ENCODE peak calls at places on chromosome 13, in four cellular contexts. Z is HFFc6, E is IMR-90, L is T-cell. A is an unnamed sample.

GRCh38 chr13:97189943-97190342 is 32.2 kb upstream of the MBNL2 start:
- DNase-seq in E (no peak), Z (no peak), L (no peak), A (no peak)

GRCh38 chr13:96810104-96810503 is 184.2 kb downstream of the OXGR1 start:
- DNase-seq in Z (no peak), E (no peak), L (no peak), A (no peak)

GRCh38 chr13:110716235-110716505 is 2.7 kb downstream of the ING1 start:
- DNase-seq in Z (no peak), L (no peak), E (no peak), A (no peak)

GRCh38 chr13:91142572-91142971 is 204.9 kb upstream of the MIR17HG start:
- DNase-seq in L (no peak), E (peak), Z (no peak), A (no peak)

GRCh38 chr13:81562598-81562997 is 1221.7 kb upstream of the SPRY2 start:
- DNase-seq in L (no peak), Z (no peak), E (no peak), A (no peak)

GRCh38 chr13:109348514-109349340 is 437.7 kb downstream of the IRS2 start:
- DNase-seq in L (no peak), Z (peak), E (peak), A (no peak)

GRCh38 chr13:84896128-84896527 is 903.1 kb downstream of the SLITRK6 start:
- DNase-seq in Z (peak), E (peak), L (no peak), A (no peak)

GRCh38 chr13:45713106-45713690 is 11.1 kb downstream of the CBY2 start:
- DNase-seq in L (no peak), Z (no peak), E (no peak), A (no peak)

GRCh38 chr13:95385808-95386207 is 84.6 kb upstream of the ABCC4 start:
- DNase-seq in E (no peak), Z (no peak), L (no peak), A (no peak)

GRCh38 chr13:112720251-112720650 is 30.4 kb downstream of the ATP11A start:
- DNase-seq in Z (no peak), L (no peak), E (no peak), A (no peak)

GRCh38 chr13:86918682-86919081 is 752.5 kb upstream of the SLITRK5 start:
- DNase-seq in L (no peak), Z (no peak), E (no peak), A (no peak)

GRCh38 chr13:72696590-72696989 is 30.8 kb downstream of the MZT1 start:
- DNase-seq in E (peak), Z (peak), L (no peak), A (no peak)

GRCh38 chr13:110628952-110629701 is 13.8 kb downstream of the NAXD start:
- DNase-seq in L (no peak), Z (no peak), E (no peak), A (no peak)

GRCh38 chr13:32117696-32118095 is 86.1 kb downstream of the FRY start:
- DNase-seq in Z (no peak), E (peak), L (no peak), A (no peak)

GRCh38 chr13:73056054-73056962 is 2.5 kb upstream of the KLF5 start:
- DNase-seq in L (no peak), Z (peak), E (peak), A (no peak)

GRCh38 chr13:30862707-30863106 is 43.4 kb upstream of the MEDAG start:
- DNase-seq in Z (no peak), L (no peak), E (no peak), A (no peak)

GRCh38 chr13:36973621-36974268 is 25.4 kb downstream of the ALG5 start:
- DNase-seq in Z (no peak), E (no peak), L (no peak), A (no peak)

GRCh38 chr13:51287758-51288157 is 51.7 kb upstream of the SERPINE3 start:
- DNase-seq in L (no peak), E (no peak), Z (no peak), A (no peak)

GRCh38 chr13:77828815-77829214 is 89.8 kb downstream of the EDNRB start:
- DNase-seq in L (no peak), E (no peak), Z (no peak), A (no peak)

GRCh38 chr13:40533072-40533471 is 133.4 kb downstream of the FOXO1 start:
- DNase-seq in L (no peak), E (no peak), Z (no peak), A (no peak)

GRCh38 chr13:112658807-112659206 is 31.0 kb upstream of the ATP11A start:
- DNase-seq in Z (no peak), E (peak), L (no peak), A (no peak)

GRCh38 chr13:107585466-107585865 is 629.9 kb downstream of the LIG4 start:
- DNase-seq in E (peak), L (no peak), Z (no peak), A (no peak)

A was measured in naive thymus-derived CD8-positive, alpha-beta T cell.